ENCODE peak calls at places on chromosomes 16 and 17, in nine cellular contexts. R is activated T-cell treated with anti-CD3 and anti-CD28 coated beads, Interleukin-2, amount 50 U/mL, for 4 hours; G is activated CD8-positive, alpha-beta memory T cell treated with anti-CD3 and anti-CD28 coated beads, Interleukin-2, amount 10 ng/mL, durations not matched to agents 7 days and 5 days; F is heart right ventricle; V is activated naive CD8-positive, alpha-beta T cell treated with anti-CD3 and anti-CD28 coated beads, Interleukin-2, amount 10 ng/mL, durations not matched to agents 7 days and 5 days; P is A549; U is Right ventricle myocardium inferior; Y is left cardiac atrium; I is left lung. D is an unnamed sample.

GRCh38 chr16:918068-918467 is 52.7 kb downstream of the LMF1 start:
- ATAC-seq in I (no peak), P (no peak), Y (no peak), F (no peak), U (no peak), R (no peak), G (no peak), V (no peak), D (no peak)

GRCh38 chr16:27290582-27290981 is 22.0 kb upstream of the NSMCE1 start:
- ATAC-seq in I (no peak), Y (no peak), R (no peak), P (no peak), V (no peak), F (no peak), U (no peak), G (no peak), D (peak)

GRCh38 chr17:29136998-29137730 is 43.0 kb downstream of the MYO18A start:
- ATAC-seq in F (no peak), V (no peak), R (peak), G (no peak), U (no peak), I (no peak), Y (no peak), P (no peak), D (peak)

GRCh38 chr17:32944248-32945020 is 16.5 kb downstream of the TMEM98 start:
- ATAC-seq in P (peak), G (no peak), R (no peak), F (no peak), U (no peak), I (peak), Y (no peak), V (no peak), D (no peak)

GRCh38 chr17:73430848-73431247 is 119.0 kb upstream of the CDC42EP4 start:
- ATAC-seq in Y (peak), U (no peak), R (no peak), G (peak), I (peak), F (no peak), V (peak), P (no peak), D (peak)

GRCh38 chr16:30769379-30770089 is 7.4 kb downstream of the RNF40 start:
- ATAC-seq in V (no peak), G (no peak), P (no peak), Y (no peak), R (no peak), F (no peak), I (no peak), U (no peak), D (no peak)

GRCh38 chr16:83328936-83329335 is 478.8 kb upstream of the HSBP1 start:
- ATAC-seq in F (no peak), R (no peak), U (no peak), I (no peak), P (no peak), V (no peak), G (no peak), Y (no peak), D (no peak)

GRCh38 chr16:20072524-20073202 is 1.0 kb downstream of the GPR139 start:
- ATAC-seq in I (no peak), F (no peak), P (peak), V (no peak), G (no peak), Y (no peak), U (no peak), R (no peak), D (no peak)

GRCh38 chr16:69143116-69143515 is 10.7 kb downstream of the UTP4 start:
- ATAC-seq in Y (no peak), P (peak), F (no peak), G (no peak), V (no peak), I (no peak), R (no peak), U (no peak), D (no peak)

GRCh38 chr16:3010510-3010909 is 2.2 kb upstream of the CLDN9 start:
- ATAC-seq in U (no peak), V (no peak), Y (no peak), I (no peak), P (no peak), G (no peak), R (no peak), F (no peak), D (no peak)

GRCh38 chr17:46821482-46822387 is 3.2 kb upstream of the WNT3 start:
- ATAC-seq in U (no peak), R (no peak), P (peak), I (peak), V (no peak), Y (no peak), F (no peak), G (no peak), D (no peak)